ENCODE peak calls at places on chromosomes 4 and X, in four cellular contexts. One of them, this sample, is unnamed.

GRCh38 chr4:13844740-13845139 is 217.2 kb upstream of the BOD1L1 start:
- DNase-seq in foreskin fibroblast: no peak
- DNase-seq in frontal cortex: no peak
- DNase-seq in body of pancreas: no peak
- DNase-seq in this sample: no peak

GRCh38 chrX:54182194-54182863 is 725 bp downstream of the FAM120C start:
- DNase-seq in foreskin fibroblast: peak
- DNase-seq in frontal cortex: peak
- DNase-seq in body of pancreas: peak
- DNase-seq in this sample: peak

GRCh38 chr4:2413821-2414610 is 4.4 kb downstream of the ZFYVE28 start:
- DNase-seq in foreskin fibroblast: peak
- DNase-seq in frontal cortex: no peak
- DNase-seq in body of pancreas: no peak
- DNase-seq in this sample: no peak

GRCh38 chr4:14193601-14194000 is 566.1 kb upstream of the BOD1L1 start:
- DNase-seq in foreskin fibroblast: no peak
- DNase-seq in frontal cortex: no peak
- DNase-seq in body of pancreas: no peak
- DNase-seq in this sample: no peak

GRCh38 chr4:15348236-15348635 is 79.6 kb upstream of the C1QTNF7 start:
- DNase-seq in foreskin fibroblast: no peak
- DNase-seq in frontal cortex: no peak
- DNase-seq in body of pancreas: no peak
- DNase-seq in this sample: no peak

GRCh38 chr4:23945521-23946017 is 55.7 kb upstream of the PPARGC1A start:
- DNase-seq in foreskin fibroblast: peak
- DNase-seq in frontal cortex: no peak
- DNase-seq in body of pancreas: peak
- DNase-seq in this sample: no peak

GRCh38 chr4:38759077-38759789 is 23.6 kb downstream of the TLR10 start:
- DNase-seq in foreskin fibroblast: peak
- DNase-seq in frontal cortex: peak
- DNase-seq in body of pancreas: peak
- DNase-seq in this sample: peak

GRCh38 chrX:68146054-68146453 is 287.2 kb downstream of the OPHN1 start:
- DNase-seq in foreskin fibroblast: no peak
- DNase-seq in frontal cortex: peak
- DNase-seq in body of pancreas: no peak
- DNase-seq in this sample: no peak

GRCh38 chrX:132463411-132463810 is 25.4 kb downstream of the MBNL3 start:
- DNase-seq in foreskin fibroblast: no peak
- DNase-seq in frontal cortex: no peak
- DNase-seq in body of pancreas: peak
- DNase-seq in this sample: no peak

GRCh38 chrX:19670854-19671620 is 155.7 kb upstream of the MAP3K15 start:
- DNase-seq in foreskin fibroblast: peak
- DNase-seq in frontal cortex: no peak
- DNase-seq in body of pancreas: no peak
- DNase-seq in this sample: no peak

This sample was measured in B cell.